ENCODE peak calls at places on chromosomes 11 and 22, in ten cellular contexts. D is iPS DF 6.9; M is lower lobe of right lung; Z is CD4-positive, alpha-beta memory T cell; V is transverse colon; E is endothelial cell of umbilical vein; N is prostate gland; K is stomach; U is heart left ventricle; P is fibroblast of lung. X is an unnamed sample.

GRCh38 chr22:27308513-27308912 is 493.0 kb downstream of the MN1 start:
- DNase-seq in D (no peak), M (no peak), Z (no peak), V (no peak), E (no peak), N (no peak), K (no peak), U (no peak), P (no peak), X (no peak)

GRCh38 chr22:46380069-46380468 is 44.6 kb downstream of the TRMU start:
- DNase-seq in D (no peak), M (no peak), Z (no peak), V (no peak), E (no peak), N (no peak), K (no peak), U (no peak), P (no peak), X (no peak)

GRCh38 chr11:119863811-119864601 is 135.0 kb upstream of the NECTIN1 start:
- DNase-seq in D (no peak), M (no peak), Z (no peak), V (peak; percentile 85), E (no peak), N (no peak), K (no peak), U (no peak), P (no peak), X (no peak)

GRCh38 chr22:24402460-24403192 is 24.8 kb upstream of the ADORA2A start:
- DNase-seq in D (no peak), M (no peak), Z (no peak), V (peak; percentile 92), E (peak; percentile 97), N (peak; percentile 98), K (peak; percentile 75), U (peak; percentile 85), P (peak; percentile 86), X (no peak)

GRCh38 chr11:2787816-2788750 is 88.3 kb upstream of the KCNQ1OT1 start:
- DNase-seq in D (no peak), M (no peak), Z (no peak), V (peak; percentile 6), E (no peak), N (peak; percentile 1), K (peak; percentile 45), U (peak; percentile 17), P (no peak), X (no peak)

GRCh38 chr11:7278314-7278917 is 26.7 kb downstream of the SYT9 start:
- DNase-seq in D (peak; percentile 11), M (no peak), Z (peak; percentile 0), V (no peak), E (peak; percentile 42), N (no peak), K (no peak), U (no peak), P (peak; percentile 40), X (no peak)

GRCh38 chr11:104323841-104324240 is 159.9 kb upstream of the PDGFD start:
- DNase-seq in D (no peak), M (no peak), Z (no peak), V (no peak), E (no peak), N (peak; percentile 19), K (no peak), U (no peak), P (no peak), X (no peak)

GRCh38 chr22:42316988-42317387 is 46.5 kb upstream of the TCF20 start:
- DNase-seq in D (no peak), M (no peak), Z (peak; percentile 58), V (peak; percentile 86), E (no peak), N (peak; percentile 51), K (peak; percentile 65), U (no peak), P (no peak), X (no peak)

GRCh38 chr11:8679006-8679405 is 3.5 kb downstream of the TRIM66 start:
- DNase-seq in D (no peak), M (no peak), Z (no peak), V (no peak), E (no peak), N (no peak), K (no peak), U (no peak), P (no peak), X (no peak)

GRCh38 chr11:61854206-61854875 is 26.2 kb downstream of the FADS2 start:
- DNase-seq in D (no peak), M (no peak), Z (no peak), V (no peak), E (no peak), N (no peak), K (no peak), U (no peak), P (no peak), X (peak; percentile 13)

GRCh38 chr22:43421914-43422615 is 10.3 kb downstream of the MPPED1 start:
- DNase-seq in D (no peak), M (peak; percentile 27), Z (no peak), V (no peak), E (no peak), N (no peak), K (no peak), U (no peak), P (no peak), X (no peak)

GRCh38 chr22:39253427-39254070 is 8.8 kb upstream of the PDGFB start:
- DNase-seq in D (no peak), M (no peak), Z (no peak), V (peak; percentile 38), E (peak; percentile 92), N (peak; percentile 89), K (peak; percentile 89), U (peak; percentile 82), P (peak; percentile 84), X (no peak)

GRCh38 chr11:2210366-2211112 is 38.9 kb upstream of the TH start:
- DNase-seq in D (no peak), M (peak; percentile 28), Z (no peak), V (peak; percentile 10), E (no peak), N (no peak), K (peak; percentile 27), U (peak; percentile 11), P (no peak), X (peak; percentile 55)

GRCh38 chr22:47586038-47586437 is 823.6 kb downstream of the TBC1D22A start:
- DNase-seq in D (no peak), M (no peak), Z (no peak), V (no peak), E (no peak), N (no peak), K (no peak), U (no peak), P (peak; percentile 20), X (no peak)
- H3K9me3 ChIP-seq in D (peaks cover 24% of the 10 kb centered on the region), M (peaks cover 13% of the 10 kb centered on the region), Z (no peaks in the 10 kb centered on the region), V (no peaks in the 10 kb centered on the region), E (peaks cover 2% of the 10 kb centered on the region), N (no peaks in the 10 kb centered on the region), K (peaks cover 24% of the 10 kb centered on the region), U (peaks cover 22% of the 10 kb centered on the region), P (no peaks in the 10 kb centered on the region), X (peaks cover 3% of the 10 kb centered on the region)

GRCh38 chr22:23291806-23292452 is 111.6 kb downstream of the BCR start:
- DNase-seq in D (no peak), M (no peak), Z (no peak), V (no peak), E (no peak), N (no peak), K (no peak), U (no peak), P (no peak), X (no peak)

GRCh38 chr22:23289130-23289503 is 108.8 kb downstream of the BCR start:
- DNase-seq in D (no peak), M (no peak), Z (no peak), V (no peak), E (no peak), N (no peak), K (no peak), U (no peak), P (no peak), X (no peak)

GRCh38 chr22:23288301-23289129 is 108.2 kb downstream of the BCR start:
- DNase-seq in D (no peak), M (no peak), Z (no peak), V (no peak), E (no peak), N (no peak), K (no peak), U (no peak), P (no peak), X (peak; percentile 50)

GRCh38 chr22:23292453-23293350 is 112.4 kb downstream of the BCR start:
- DNase-seq in D (no peak), M (no peak), Z (no peak), V (no peak), E (no peak), N (no peak), K (no peak), U (no peak), P (no peak), X (no peak)

GRCh38 chr22:23289851-23290724 is 109.8 kb downstream of the BCR start:
- DNase-seq in D (no peak), M (peak; percentile 65), Z (peak; percentile 48), V (peak; percentile 73), E (peak; percentile 55), N (no peak), K (peak; percentile 67), U (no peak), P (peak; percentile 61), X (no peak)
- H3K4me3 ChIP-seq in D (no peak overlapping the region), M (no peak overlapping the region), Z (no peak overlapping the region), V (no peak overlapping the region), E (no peak overlapping the region), N (no peak overlapping the region), K (no peak overlapping the region), U (no peak overlapping the region), P (no peak overlapping the region), X (no peak overlapping the region)

DNA sequence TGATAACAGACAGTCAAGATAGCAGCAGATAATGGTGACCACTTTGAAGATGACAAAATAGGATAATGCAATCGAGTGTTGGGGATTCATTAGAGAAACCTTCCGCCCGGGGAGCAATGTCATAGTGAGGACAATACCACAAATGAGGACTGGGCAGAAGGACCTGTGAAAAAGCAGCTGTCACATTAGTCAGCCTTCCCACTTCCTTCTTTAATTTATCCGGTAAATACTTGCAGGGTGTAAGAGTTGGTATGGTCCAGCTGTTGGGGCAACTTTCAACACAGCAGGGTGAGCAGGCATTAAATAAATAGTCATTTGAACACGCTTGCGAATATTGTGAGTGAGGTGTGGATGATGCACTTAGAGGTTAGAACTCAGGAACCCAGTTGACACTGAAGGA is 132.5 kb upstream of the KIRREL3 start:
- DNase-seq in D (no peak), M (no peak), Z (no peak), V (no peak), E (no peak), N (no peak), K (no peak), U (no peak), P (no peak), X (no peak)
- H3K9me3 ChIP-seq in D (no peaks in the 10 kb centered on the region), M (no peaks in the 10 kb centered on the region), Z (no peaks in the 10 kb centered on the region), V (no peaks in the 10 kb centered on the region), E (peaks cover 2% of the 10 kb centered on the region), N (no peaks in the 10 kb centered on the region), K (no peaks in the 10 kb centered on the region), U (no peaks in the 10 kb centered on the region), P (no peaks in the 10 kb centered on the region), X (no peaks in the 10 kb centered on the region)

DNA sequence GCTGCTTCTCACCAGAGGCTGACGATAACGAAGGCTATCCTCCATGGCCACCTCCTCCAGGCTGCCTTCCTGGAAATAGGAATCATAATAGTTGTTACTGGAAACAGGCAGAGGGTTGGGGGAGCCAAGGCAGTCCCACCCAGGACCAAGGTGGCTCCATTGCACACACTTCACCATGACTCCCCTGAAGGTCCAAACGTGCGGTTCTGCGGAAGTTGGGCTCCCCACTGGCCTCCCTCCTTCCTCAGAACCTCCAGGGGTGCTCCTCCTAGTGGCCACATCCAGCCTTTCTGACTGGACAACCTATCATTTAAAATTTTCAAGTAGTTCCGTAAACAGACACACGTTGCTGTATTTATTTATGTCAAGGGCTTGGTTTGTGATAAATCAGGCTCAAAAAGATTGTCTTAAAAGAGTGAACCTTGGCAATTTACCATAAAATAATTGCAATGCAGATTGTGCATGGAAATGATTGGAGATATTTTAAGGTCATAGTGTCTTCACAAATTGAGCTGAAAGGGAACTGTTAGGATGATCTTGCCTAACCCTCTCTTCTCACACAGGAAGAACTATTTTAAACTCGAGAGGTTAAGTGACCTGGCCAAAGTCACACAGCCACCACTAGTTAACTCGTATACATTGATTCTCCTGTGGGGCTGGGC is 1.4 kb upstream of the TCN2 start:
- DNase-seq in D (no peak), M (peak; percentile 70), Z (peak; percentile 24), V (peak; percentile 78), E (peak; percentile 66), N (peak; percentile 21), K (peak; percentile 63), U (peak; percentile 37), P (peak; percentile 57), X (no peak)
- H3K4me3 ChIP-seq in D (no peak overlapping the region), M (peak overlapping the region; percentile 79), Z (no peak overlapping the region), V (peak overlapping the region; percentile 39), E (peak overlapping the region; percentile 35), N (peak overlapping the region; percentile 44), K (peak overlapping the region; percentile 47), U (no peak overlapping the region), P (peak overlapping the region; percentile 68), X (no peak overlapping the region)

X was measured in RWPE2.